ENCODE peak calls at places on chromosomes 2 and 18, in six cellular contexts. H is H9, W is IMR-90, P is neuronal stem cell, Y is mesenchymal stem cell, E is H1. X is an unnamed sample.

GRCh38 chr2:133561045-133561852 is 7.0 kb downstream of the NCKAP5 start:
- DNase-seq in H (no peak), W (peak), P (peak), Y (peak), E (no peak), X (peak)

GRCh38 chr18:39571511-39571910 is 2005.9 kb upstream of the CELF4 start:
- DNase-seq in H (no peak), W (peak), P (no peak), Y (peak), E (no peak), X (peak)

GRCh38 chr2:112093216-112093615 is 38.1 kb downstream of the TMEM87B start:
- DNase-seq in H (no peak), W (peak), P (no peak), Y (no peak), E (no peak), X (no peak)

GRCh38 chr2:150610670-150611279 is 123.3 kb upstream of the RND3 start:
- DNase-seq in H (peak), W (peak), P (peak), Y (peak), E (no peak), X (peak)

GRCh38 chr2:47488870-47489584 is 86.1 kb downstream of the MSH2 start:
- DNase-seq in H (no peak), W (peak), P (no peak), Y (peak), E (no peak), X (peak)

GRCh38 chr2:205892141-205893064 is 193.6 kb downstream of the INO80D start:
- DNase-seq in H (no peak), W (peak), P (peak), Y (no peak), E (no peak), X (no peak)

GRCh38 chr18:13831864-13832508 is 8.0 kb downstream of the MC5R start:
- DNase-seq in H (peak), W (no peak), P (peak), Y (no peak), E (no peak), X (peak)

GRCh38 chr18:60668583-60668982 is 296.0 kb upstream of the MC4R start:
- DNase-seq in H (no peak), W (no peak), P (no peak), Y (no peak), E (no peak), X (no peak)

GRCh38 chr2:189679224-189679623 is 4.8 kb downstream of the ANKAR start:
- DNase-seq in H (no peak), W (peak), P (no peak), Y (no peak), E (no peak), X (no peak)

GRCh38 chr2:121527009-121527682 is 3.5 kb upstream of the RNU4ATAC start:
- DNase-seq in H (no peak), W (peak), P (no peak), Y (no peak), E (no peak), X (no peak)

GRCh38 chr2:47282621-47283272 is 120.2 kb upstream of the MSH2 start:
- DNase-seq in H (no peak), W (no peak), P (no peak), Y (no peak), E (no peak), X (no peak)

GRCh38 chr2:227759411-227760113 is 13.9 kb downstream of the SCYGR8 start:
- DNase-seq in H (peak), W (no peak), P (no peak), Y (no peak), E (no peak), X (peak)

GRCh38 chr2:43518182-43518581 is 77.7 kb downstream of the THADA start:
- DNase-seq in H (no peak), W (peak), P (no peak), Y (no peak), E (no peak), X (no peak)

GRCh38 chr2:71578665-71579371 is 125.5 kb downstream of the DYSF start:
- DNase-seq in H (no peak), W (peak), P (no peak), Y (no peak), E (no peak), X (no peak)

GRCh38 chr2:94762600-94762999 is 108.6 kb upstream of the TEKT4 start:
- DNase-seq in H (no peak), W (no peak), P (no peak), Y (no peak), E (no peak), X (peak)

GRCh38 chr2:58680938-58681337 is 439.8 kb upstream of the FANCL start:
- DNase-seq in H (no peak), W (no peak), P (no peak), Y (no peak), E (no peak), X (peak)

GRCh38 chr2:18991177-18992168 is 366.9 kb downstream of the OSR1 start:
- DNase-seq in H (no peak), W (peak), P (no peak), Y (peak), E (no peak), X (peak)

GRCh38 chr2:150587547-150588209 is 100.2 kb upstream of the RND3 start:
- DNase-seq in H (no peak), W (peak), P (no peak), Y (peak), E (no peak), X (peak)

GRCh38 chr2:169891593-169892298 is 64.5 kb downstream of the UBR3 start:
- DNase-seq in H (no peak), W (peak), P (no peak), Y (peak), E (no peak), X (no peak)

GRCh38 chr2:230691005-230691647 is 21.5 kb upstream of the CAB39 start:
- DNase-seq in H (no peak), W (peak), P (no peak), Y (peak), E (peak), X (peak)

GRCh38 chr2:37005118-37005868 is 39.0 kb upstream of the STRN start:
- DNase-seq in H (peak), W (peak), P (no peak), Y (peak), E (peak), X (peak)

GRCh38 chr2:206858972-206859739 is 80.2 kb upstream of the CPO start:
- DNase-seq in H (no peak), W (no peak), P (no peak), Y (no peak), E (no peak), X (no peak)

GRCh38 chr18:34086370-34086769 is 138.3 kb downstream of the NOL4 start:
- DNase-seq in H (no peak), W (no peak), P (no peak), Y (no peak), E (no peak), X (no peak)

GRCh38 chr18:32975166-32975441 is 202.3 kb upstream of the KLHL14 start:
- DNase-seq in H (no peak), W (no peak), P (no peak), Y (no peak), E (no peak), X (no peak)

GRCh38 chr2:77642339-77642738 is 120.2 kb upstream of the LRRTM4 start:
- DNase-seq in H (no peak), W (no peak), P (no peak), Y (no peak), E (no peak), X (no peak)

GRCh38 chr2:218039171-218039570 is 29.9 kb upstream of the RUFY4 start:
- DNase-seq in H (no peak), W (peak), P (no peak), Y (no peak), E (no peak), X (peak)

GRCh38 chr2:163462993-163463392 is 272.8 kb downstream of the FIGN start:
- DNase-seq in H (no peak), W (no peak), P (no peak), Y (no peak), E (no peak), X (no peak)

DNA sequence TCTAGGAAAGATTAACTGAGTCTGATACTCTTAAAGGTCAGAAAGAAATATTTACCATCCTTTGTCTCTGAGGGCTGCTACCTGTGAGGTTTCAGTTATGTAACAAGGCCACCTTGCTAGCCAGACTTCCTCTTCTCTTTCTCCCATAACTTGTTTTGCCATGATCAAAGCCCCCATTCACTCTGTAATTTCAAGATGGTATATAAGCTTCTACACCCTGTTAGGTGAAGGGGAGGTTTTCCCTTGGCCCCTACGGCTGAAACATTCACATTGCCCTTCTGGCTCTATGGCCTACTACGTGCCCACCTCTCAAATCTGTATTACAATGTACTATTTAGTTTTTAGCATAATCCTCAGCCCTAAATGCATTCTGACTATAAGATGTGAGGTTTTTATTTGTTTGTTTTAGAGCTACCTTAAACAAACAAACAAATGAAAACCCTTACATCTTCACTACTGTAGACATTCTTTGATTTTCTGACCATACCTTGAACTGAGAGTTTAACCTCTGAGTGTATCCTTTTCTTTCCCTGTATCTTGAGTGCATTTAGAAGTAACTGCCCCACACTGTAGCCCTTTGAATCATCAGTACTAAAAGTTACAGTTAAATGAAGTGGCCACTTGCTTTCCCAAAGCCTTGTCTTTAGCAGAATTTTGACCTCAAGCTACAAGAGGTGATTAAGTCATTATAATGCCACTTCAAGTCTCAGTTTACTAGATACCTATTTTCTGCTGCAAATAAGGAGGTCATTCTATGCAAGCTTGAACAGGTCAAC is 332.2 kb downstream of the SOCS6 start:
- DNase-seq in H (no peak), W (no peak), P (no peak), Y (no peak), E (no peak), X (no peak)
- H4K91ac ChIP-seq in H (no peak), W (no peak), P (no peak), Y (no peak), E (no peak), X (no peak)

DNA sequence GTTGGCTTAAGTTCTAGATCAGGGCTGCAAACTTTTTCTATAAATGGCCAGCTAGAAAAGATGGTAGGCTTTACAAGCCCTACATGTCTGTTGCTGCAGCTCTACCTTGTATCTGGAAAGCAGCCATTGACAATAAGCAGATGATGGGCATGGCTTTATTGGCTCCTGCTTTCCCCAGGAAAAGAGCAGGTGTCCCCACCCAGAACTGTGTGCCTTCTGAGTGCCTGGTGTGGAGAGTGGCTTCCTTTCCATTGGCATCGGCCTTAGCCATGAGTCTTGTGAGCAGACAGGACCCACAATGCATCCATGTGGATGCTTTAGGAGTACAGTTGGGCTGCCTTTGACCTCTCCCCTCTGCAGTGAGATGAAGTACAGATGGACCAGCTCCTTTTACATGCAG is 120.2 kb downstream of the CD8B2 start:
- DNase-seq in H (no peak), W (no peak), P (no peak), Y (no peak), E (no peak), X (no peak)
- H3K27ac ChIP-seq in H (no peak), W (no peak), P (no peak), Y (no peak), E (no peak), X (no peak)

DNA sequence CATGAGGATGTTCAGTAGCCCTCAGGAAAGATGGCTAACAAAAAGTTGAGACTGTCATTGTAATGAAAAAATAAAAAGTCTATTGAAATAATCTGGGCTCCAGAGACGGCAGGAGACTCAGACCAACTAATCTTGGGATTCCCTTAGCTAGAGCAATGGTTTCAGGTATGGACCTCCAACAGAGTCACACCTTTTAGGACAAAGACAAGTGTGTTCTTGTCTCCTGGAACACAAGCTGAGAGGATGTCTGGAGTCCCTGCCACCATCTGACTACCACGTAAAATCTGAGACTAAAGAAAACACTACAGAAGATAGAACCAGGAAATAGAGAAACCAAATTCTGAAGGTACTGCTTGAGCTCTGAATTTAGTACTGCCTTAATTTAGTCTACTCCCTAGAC is 103.3 kb upstream of the RBBP8 start:
- DNase-seq in H (no peak), W (no peak), P (no peak), Y (no peak), E (no peak), X (no peak)
- H4K91ac ChIP-seq in H (no peak), W (no peak), P (no peak), Y (no peak), E (no peak), X (no peak)

GRCh38 chr2:240573071-240573515 is 4.8 kb downstream of the RNPEPL1 start:
- DNase-seq in H (no peak), W (no peak), P (no peak), Y (no peak), E (no peak), X (no peak)
- H3K27ac ChIP-seq in H (no peak), W (no peak), P (no peak), Y (no peak), E (no peak), X (no peak)

GRCh38 chr18:3415110-3415509 is 34.9 kb upstream of the TGIF1 start:
- DNase-seq in H (no peak), W (no peak), P (no peak), Y (no peak), E (no peak), X (peak)

GRCh38 chr18:3411327-3411726 is 38.6 kb upstream of the TGIF1 start:
- DNase-seq in H (no peak), W (no peak), P (no peak), Y (no peak), E (no peak), X (peak)

GRCh38 chr18:3410273-3410672 is 39.7 kb upstream of the TGIF1 start:
- DNase-seq in H (no peak), W (no peak), P (no peak), Y (no peak), E (no peak), X (no peak)

GRCh38 chr18:3409811-3410210 is 40.2 kb upstream of the TGIF1 start:
- DNase-seq in H (no peak), W (no peak), P (peak), Y (no peak), E (no peak), X (no peak)

DNA sequence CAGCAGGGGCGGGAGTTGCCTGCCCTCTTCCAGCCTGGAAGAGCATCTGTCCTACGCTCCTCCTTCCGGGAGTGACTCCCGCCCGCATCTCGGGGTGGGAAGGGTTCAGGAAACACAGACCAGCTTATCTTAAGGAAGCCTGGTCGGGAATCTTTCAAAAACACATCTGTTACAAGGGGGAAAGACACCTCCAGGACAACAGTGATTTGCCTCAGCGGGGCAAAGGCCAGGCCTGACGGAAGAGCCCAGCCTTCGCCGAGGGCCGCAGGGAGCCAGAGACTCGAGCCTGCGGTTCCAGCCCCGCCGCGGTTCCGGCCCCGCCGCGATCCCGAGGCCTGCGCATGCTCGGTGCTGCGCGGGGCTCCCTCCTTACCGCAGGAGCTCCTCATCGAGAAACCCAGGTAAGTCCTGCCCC is 38.1 kb upstream of the TGIF1 start:
- DNase-seq in H (peak), W (no peak), P (no peak), Y (no peak), E (no peak), X (peak)
- H4K91ac ChIP-seq in H (no peak), W (no peak), P (peak), Y (no peak), E (no peak), X (no peak)